ENCODE peak calls at places on chromosome 10, in five cellular contexts. One of them, this sample, is unnamed.

GRCh38 chr10:16995867-16996529 is 133.6 kb downstream of the CUBN start:
- DNase-seq in RWPE1: no peak
- DNase-seq in fibroblast of pulmonary artery: peak
- DNase-seq in naive thymus-derived CD8-positive, alpha-beta T cell: peak
- DNase-seq in IMR-90: peak
- DNase-seq in this sample: no peak

GRCh38 chr10:126110434-126110833 is 214.1 kb downstream of the FANK1 start:
- DNase-seq in naive thymus-derived CD8-positive, alpha-beta T cell: no peak
- DNase-seq in RWPE1: no peak
- DNase-seq in fibroblast of pulmonary artery: peak
- DNase-seq in IMR-90: peak
- DNase-seq in this sample: no peak

GRCh38 chr10:1412531-1413189 is 324.7 kb downstream of the ADARB2 start:
- DNase-seq in RWPE1: no peak
- DNase-seq in IMR-90: no peak
- DNase-seq in naive thymus-derived CD8-positive, alpha-beta T cell: no peak
- DNase-seq in fibroblast of pulmonary artery: no peak
- DNase-seq in this sample: no peak

GRCh38 chr10:43084812-43085211 is 7.9 kb downstream of the RET start:
- DNase-seq in naive thymus-derived CD8-positive, alpha-beta T cell: no peak
- DNase-seq in RWPE1: no peak
- DNase-seq in fibroblast of pulmonary artery: no peak
- DNase-seq in IMR-90: no peak
- DNase-seq in this sample: no peak

GRCh38 chr10:126576336-126576735 is 94.2 kb downstream of the C10orf90 start:
- DNase-seq in fibroblast of pulmonary artery: peak
- DNase-seq in RWPE1: no peak
- DNase-seq in naive thymus-derived CD8-positive, alpha-beta T cell: no peak
- DNase-seq in IMR-90: peak
- DNase-seq in this sample: no peak

GRCh38 chr10:91565241-91565640 is 67.6 kb downstream of the PPP1R3C start:
- DNase-seq in naive thymus-derived CD8-positive, alpha-beta T cell: no peak
- DNase-seq in fibroblast of pulmonary artery: no peak
- DNase-seq in RWPE1: no peak
- DNase-seq in IMR-90: no peak
- DNase-seq in this sample: no peak

GRCh38 chr10:70925377-70926214 is 37.2 kb upstream of the PCBD1 start:
- DNase-seq in IMR-90: no peak
- DNase-seq in naive thymus-derived CD8-positive, alpha-beta T cell: peak
- DNase-seq in fibroblast of pulmonary artery: peak
- DNase-seq in RWPE1: peak
- DNase-seq in this sample: no peak

GRCh38 chr10:119489572-119490326 is 52.8 kb downstream of the RGS10 start:
- DNase-seq in RWPE1: peak
- DNase-seq in IMR-90: no peak
- DNase-seq in fibroblast of pulmonary artery: peak
- DNase-seq in naive thymus-derived CD8-positive, alpha-beta T cell: peak
- DNase-seq in this sample: no peak

GRCh38 chr10:78044699-78045098 is 11.0 kb downstream of the RPS24 start:
- DNase-seq in RWPE1: no peak
- DNase-seq in naive thymus-derived CD8-positive, alpha-beta T cell: no peak
- DNase-seq in IMR-90: peak
- DNase-seq in fibroblast of pulmonary artery: peak
- DNase-seq in this sample: no peak

GRCh38 chr10:131885391-131886165 is 15.2 kb upstream of the PPP2R2D start:
- DNase-seq in fibroblast of pulmonary artery: peak
- DNase-seq in naive thymus-derived CD8-positive, alpha-beta T cell: peak
- DNase-seq in IMR-90: peak
- DNase-seq in RWPE1: peak
- DNase-seq in this sample: peak

GRCh38 chr10:31664803-31665202 is 263.8 kb downstream of the ARHGAP12 start:
- DNase-seq in RWPE1: no peak
- DNase-seq in fibroblast of pulmonary artery: no peak
- DNase-seq in IMR-90: no peak
- DNase-seq in naive thymus-derived CD8-positive, alpha-beta T cell: no peak
- DNase-seq in this sample: no peak

GRCh38 chr10:110504111-110504735 is 6.5 kb downstream of the DUSP5 start:
- DNase-seq in RWPE1: no peak
- DNase-seq in naive thymus-derived CD8-positive, alpha-beta T cell: peak
- DNase-seq in IMR-90: peak
- DNase-seq in fibroblast of pulmonary artery: peak
- DNase-seq in this sample: no peak

GRCh38 chr10:114499630-114500190 is 95.4 kb upstream of the AFAP1L2 start:
- DNase-seq in naive thymus-derived CD8-positive, alpha-beta T cell: peak
- DNase-seq in fibroblast of pulmonary artery: no peak
- DNase-seq in RWPE1: peak
- DNase-seq in IMR-90: no peak
- DNase-seq in this sample: no peak

GRCh38 chr10:107894521-107894920 is 730.0 kb upstream of the SORCS1 start:
- DNase-seq in RWPE1: no peak
- DNase-seq in fibroblast of pulmonary artery: no peak
- DNase-seq in IMR-90: no peak
- DNase-seq in naive thymus-derived CD8-positive, alpha-beta T cell: no peak
- DNase-seq in this sample: no peak

GRCh38 chr10:92970301-92971070 is 90.1 kb upstream of the CYP26C1 start:
- DNase-seq in IMR-90: peak
- DNase-seq in naive thymus-derived CD8-positive, alpha-beta T cell: no peak
- DNase-seq in RWPE1: no peak
- DNase-seq in fibroblast of pulmonary artery: no peak
- DNase-seq in this sample: no peak

GRCh38 chr10:122021421-122021820 is 32.5 kb downstream of the TACC2 start:
- DNase-seq in RWPE1: no peak
- DNase-seq in naive thymus-derived CD8-positive, alpha-beta T cell: no peak
- DNase-seq in IMR-90: peak
- DNase-seq in fibroblast of pulmonary artery: peak
- DNase-seq in this sample: no peak

GRCh38 chr10:130894485-130894884 is 417.0 kb downstream of the TCERG1L start:
- DNase-seq in IMR-90: no peak
- DNase-seq in naive thymus-derived CD8-positive, alpha-beta T cell: no peak
- DNase-seq in fibroblast of pulmonary artery: no peak
- DNase-seq in RWPE1: no peak
- DNase-seq in this sample: no peak

GRCh38 chr10:63720072-63720537 is 198.9 kb downstream of the REEP3 start:
- DNase-seq in IMR-90: peak
- DNase-seq in fibroblast of pulmonary artery: peak
- DNase-seq in RWPE1: peak
- DNase-seq in naive thymus-derived CD8-positive, alpha-beta T cell: peak
- DNase-seq in this sample: no peak

GRCh38 chr10:61994404-61995031 is 93.0 kb downstream of the ARID5B start:
- DNase-seq in RWPE1: no peak
- DNase-seq in IMR-90: no peak
- DNase-seq in naive thymus-derived CD8-positive, alpha-beta T cell: no peak
- DNase-seq in fibroblast of pulmonary artery: no peak
- DNase-seq in this sample: no peak

GRCh38 chr10:102994551-102995295 is 76.6 kb downstream of the CNNM2 start:
- DNase-seq in naive thymus-derived CD8-positive, alpha-beta T cell: no peak
- DNase-seq in IMR-90: no peak
- DNase-seq in RWPE1: no peak
- DNase-seq in fibroblast of pulmonary artery: no peak
- DNase-seq in this sample: no peak

GRCh38 chr10:5684971-5685763 is 529 bp downstream of the TASOR2 start:
- DNase-seq in RWPE1: peak
- DNase-seq in naive thymus-derived CD8-positive, alpha-beta T cell: peak
- DNase-seq in IMR-90: peak
- DNase-seq in fibroblast of pulmonary artery: peak
- DNase-seq in this sample: peak

GRCh38 chr10:65273063-65273462 is 1652.8 kb upstream of the LRRTM3 start:
- DNase-seq in IMR-90: no peak
- DNase-seq in naive thymus-derived CD8-positive, alpha-beta T cell: no peak
- DNase-seq in fibroblast of pulmonary artery: no peak
- DNase-seq in RWPE1: no peak
- DNase-seq in this sample: no peak

GRCh38 chr10:26970667-26971066 is 109.9 kb upstream of the ABI1 start:
- DNase-seq in fibroblast of pulmonary artery: no peak
- DNase-seq in RWPE1: no peak
- DNase-seq in IMR-90: no peak
- DNase-seq in naive thymus-derived CD8-positive, alpha-beta T cell: no peak
- DNase-seq in this sample: no peak

GRCh38 chr10:75397571-75397921 is 4.0 kb downstream of the ZNF503 start:
- DNase-seq in naive thymus-derived CD8-positive, alpha-beta T cell: no peak
- DNase-seq in RWPE1: no peak
- DNase-seq in fibroblast of pulmonary artery: no peak
- DNase-seq in IMR-90: no peak
- DNase-seq in this sample: no peak

GRCh38 chr10:87550741-87551140 is 46.0 kb downstream of the MINPP1 start:
- DNase-seq in fibroblast of pulmonary artery: peak
- DNase-seq in RWPE1: no peak
- DNase-seq in IMR-90: no peak
- DNase-seq in naive thymus-derived CD8-positive, alpha-beta T cell: no peak
- DNase-seq in this sample: no peak

GRCh38 chr10:27440021-27440420 is 64.1 kb upstream of the RAB18 start:
- DNase-seq in fibroblast of pulmonary artery: no peak
- DNase-seq in naive thymus-derived CD8-positive, alpha-beta T cell: no peak
- DNase-seq in RWPE1: no peak
- DNase-seq in IMR-90: no peak
- DNase-seq in this sample: no peak

GRCh38 chr10:48821692-48822091 is 117.9 kb downstream of the LRRC18 start:
- DNase-seq in naive thymus-derived CD8-positive, alpha-beta T cell: no peak
- DNase-seq in fibroblast of pulmonary artery: no peak
- DNase-seq in RWPE1: no peak
- DNase-seq in IMR-90: no peak
- DNase-seq in this sample: no peak

GRCh38 chr10:44897049-44897448 is 14.1 kb upstream of the TMEM72 start:
- DNase-seq in naive thymus-derived CD8-positive, alpha-beta T cell: no peak
- DNase-seq in RWPE1: no peak
- DNase-seq in fibroblast of pulmonary artery: no peak
- DNase-seq in IMR-90: peak
- DNase-seq in this sample: no peak

GRCh38 chr10:25162391-25162790 is 12.4 kb upstream of the GPR158 start:
- DNase-seq in naive thymus-derived CD8-positive, alpha-beta T cell: no peak
- DNase-seq in fibroblast of pulmonary artery: no peak
- DNase-seq in IMR-90: no peak
- DNase-seq in RWPE1: no peak
- DNase-seq in this sample: no peak

GRCh38 chr10:126013489-126014281 is 117.3 kb downstream of the FANK1 start:
- DNase-seq in naive thymus-derived CD8-positive, alpha-beta T cell: no peak
- DNase-seq in IMR-90: peak
- DNase-seq in fibroblast of pulmonary artery: peak
- DNase-seq in RWPE1: peak
- DNase-seq in this sample: no peak

GRCh38 chr10:100346765-100347567 is at the start of gene SCD:
- DNase-seq in fibroblast of pulmonary artery: peak
- DNase-seq in IMR-90: peak
- DNase-seq in RWPE1: peak
- DNase-seq in naive thymus-derived CD8-positive, alpha-beta T cell: peak
- DNase-seq in this sample: peak

This sample was measured in occipital lobe.